ENCODE peak calls at places on chromosomes 13 and 19, in four cellular contexts. One of them, this sample, is unnamed.

GRCh38 chr19:41955521-41955920 is 3.6 kb downstream of the RABAC1 start:
- DNase-seq in GM23338: no peak
- DNase-seq in body of pancreas: no peak
- DNase-seq in tibial artery: no peak
- DNase-seq in this sample: no peak

GRCh38 chr13:22915442-22916082 is 265.2 kb upstream of the SGCG start:
- DNase-seq in tibial artery: peak
- DNase-seq in body of pancreas: no peak
- DNase-seq in GM23338: peak
- DNase-seq in this sample: peak

GRCh38 chr19:29128203-29128602 is 84.7 kb downstream of the UQCRFS1 start:
- DNase-seq in body of pancreas: no peak
- DNase-seq in GM23338: no peak
- DNase-seq in tibial artery: no peak
- DNase-seq in this sample: no peak

GRCh38 chr13:97254809-97255208 is 32.7 kb downstream of the MBNL2 start:
- DNase-seq in GM23338: no peak
- DNase-seq in body of pancreas: no peak
- DNase-seq in tibial artery: no peak
- DNase-seq in this sample: no peak

GRCh38 chr19:33759356-33759755 is 37.3 kb upstream of the KCTD15 start:
- DNase-seq in tibial artery: no peak
- DNase-seq in body of pancreas: no peak
- DNase-seq in GM23338: no peak
- DNase-seq in this sample: no peak

GRCh38 chr13:110415669-110416068 is 108.6 kb downstream of the COL4A2 start:
- DNase-seq in body of pancreas: no peak
- DNase-seq in GM23338: peak
- DNase-seq in tibial artery: no peak
- DNase-seq in this sample: no peak

GRCh38 chr19:6442087-6442688 is 8.6 kb upstream of the SLC25A41 start:
- DNase-seq in tibial artery: no peak
- DNase-seq in body of pancreas: no peak
- DNase-seq in GM23338: no peak
- DNase-seq in this sample: no peak

GRCh38 chr13:96492758-96493157 is 402.9 kb downstream of the HS6ST3 start:
- DNase-seq in tibial artery: no peak
- DNase-seq in GM23338: no peak
- DNase-seq in body of pancreas: peak
- DNase-seq in this sample: no peak

GRCh38 chr19:3959766-3960131 is 11.2 kb downstream of the DAPK3 start:
- DNase-seq in tibial artery: no peak
- DNase-seq in GM23338: no peak
- DNase-seq in body of pancreas: no peak
- DNase-seq in this sample: no peak

GRCh38 chr19:10019246-10019645 is 6.0 kb downstream of the RDH8 start:
- DNase-seq in body of pancreas: no peak
- DNase-seq in GM23338: no peak
- DNase-seq in tibial artery: no peak
- DNase-seq in this sample: no peak

GRCh38 chr13:47904239-47904638 is 96.8 kb downstream of the SUCLA2 start:
- DNase-seq in tibial artery: no peak
- DNase-seq in GM23338: no peak
- DNase-seq in body of pancreas: no peak
- DNase-seq in this sample: no peak

DNA sequence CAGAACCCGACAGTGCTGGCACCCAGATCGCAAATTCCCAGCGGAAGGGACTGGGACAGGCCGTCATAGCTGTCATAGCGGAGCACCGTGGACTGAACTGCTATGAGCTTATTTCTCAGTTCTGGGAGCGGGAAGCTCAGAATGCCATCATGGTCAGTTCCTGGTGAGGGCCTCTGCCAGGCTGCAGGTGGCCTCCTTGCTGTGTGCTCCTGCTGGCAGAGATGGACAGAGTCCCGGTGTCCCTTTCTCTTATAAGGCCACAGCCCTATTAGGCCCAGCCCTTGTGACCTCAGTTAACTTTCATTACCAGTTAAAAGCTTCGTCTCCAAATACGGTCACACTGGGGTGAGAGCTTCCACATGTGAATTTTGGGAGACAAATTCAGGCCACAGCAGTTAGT is 4.6 kb downstream of the ZNF444 start:
- DNase-seq in GM23338: no peak
- DNase-seq in body of pancreas: peak
- DNase-seq in tibial artery: no peak
- DNase-seq in this sample: no peak
- H3K27ac ChIP-seq in GM23338: no peak
- H3K27ac ChIP-seq in body of pancreas: peak
- H3K27ac ChIP-seq in tibial artery: no peak
- H3K27ac ChIP-seq in this sample: no peak

DNA sequence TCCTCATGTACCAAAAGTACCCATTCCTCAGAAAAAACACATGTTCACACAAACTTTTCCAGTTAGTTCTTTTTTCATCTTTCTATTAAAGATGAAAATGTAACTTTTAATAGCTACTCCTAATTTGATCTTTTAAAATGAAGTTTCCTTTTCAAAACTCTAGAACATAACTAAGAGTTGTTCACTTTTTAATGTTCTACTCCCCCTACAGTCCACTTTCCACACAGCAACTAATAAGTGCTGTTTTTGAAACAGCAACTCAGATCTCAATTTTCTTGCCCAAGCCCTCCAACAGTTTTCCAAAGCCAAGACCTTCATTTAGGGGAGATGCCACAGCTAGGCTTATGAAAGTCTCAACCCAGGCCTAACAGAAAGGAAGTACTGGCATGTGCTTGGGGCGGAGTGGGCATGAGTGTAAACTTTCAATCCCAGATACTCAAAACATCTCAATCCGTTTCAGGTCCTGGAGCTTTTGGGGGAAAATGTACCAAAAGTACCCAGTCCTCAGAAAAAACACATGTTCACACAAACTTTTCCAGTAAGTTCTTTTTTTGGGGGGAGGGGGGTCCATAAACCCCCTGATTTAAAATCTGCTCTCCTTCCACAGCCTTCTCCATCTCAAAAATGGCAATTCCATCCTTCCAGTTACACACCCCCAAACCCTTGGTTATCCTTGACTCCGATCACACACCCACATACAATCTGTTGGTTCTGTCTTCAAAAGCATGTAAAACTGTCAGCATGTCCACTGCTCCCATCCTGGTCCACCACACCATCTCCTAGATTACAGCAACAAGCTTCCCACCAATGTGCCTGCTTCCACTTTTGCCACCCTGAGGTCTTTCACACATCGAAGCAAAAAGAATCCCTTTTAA is 2.0 kb downstream of the FBL start:
- DNase-seq in GM23338: peak
- DNase-seq in body of pancreas: no peak
- DNase-seq in tibial artery: no peak
- DNase-seq in this sample: peak
- TF ChIP-seq CTCF in GM23338: peak
- TF ChIP-seq CTCF in body of pancreas: peak
- TF ChIP-seq CTCF in tibial artery: peak
- TF ChIP-seq CTCF in this sample: peak

DNA sequence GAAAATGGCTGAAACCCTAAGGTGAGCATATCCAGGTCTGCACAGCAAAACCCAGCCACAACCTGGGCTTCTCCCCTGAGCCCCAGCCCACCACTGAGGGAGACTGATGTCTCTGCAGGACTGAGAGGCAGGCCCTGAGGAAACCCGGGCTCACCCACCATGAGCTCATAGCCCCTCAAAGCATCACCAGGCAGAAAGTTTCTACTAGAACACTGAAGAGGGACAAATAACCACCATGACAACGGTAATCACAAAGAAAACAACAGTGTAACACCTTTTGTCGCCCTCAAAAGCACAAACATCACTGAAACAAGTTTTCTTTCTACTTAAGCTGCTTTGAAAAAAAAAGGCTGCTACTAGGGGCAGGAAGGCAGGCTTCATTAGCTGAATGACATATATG is 29.8 kb downstream of the TSHZ3 start:
- DNase-seq in GM23338: peak
- DNase-seq in tibial artery: no peak
- DNase-seq in body of pancreas: no peak
- DNase-seq in this sample: no peak
- H3K27ac ChIP-seq in GM23338: peak
- H3K27ac ChIP-seq in tibial artery: no peak
- H3K27ac ChIP-seq in body of pancreas: no peak
- H3K27ac ChIP-seq in this sample: no peak

GRCh38 chr19:7771072-7771471 is 8.0 kb downstream of the CLEC4M start:
- DNase-seq in tibial artery: no peak
- DNase-seq in body of pancreas: no peak
- DNase-seq in GM23338: no peak
- DNase-seq in this sample: no peak

GRCh38 chr19:7772752-7773291 is 9.8 kb downstream of the CLEC4M start:
- DNase-seq in body of pancreas: no peak
- DNase-seq in GM23338: no peak
- DNase-seq in tibial artery: no peak
- DNase-seq in this sample: peak

GRCh38 chr19:7775761-7776160 is 12.7 kb downstream of the CLEC4M start:
- DNase-seq in body of pancreas: no peak
- DNase-seq in GM23338: no peak
- DNase-seq in tibial artery: no peak
- DNase-seq in this sample: no peak

GRCh38 chr19:7778081-7778480 is 15.0 kb downstream of the CLEC4M start:
- DNase-seq in GM23338: no peak
- DNase-seq in body of pancreas: no peak
- DNase-seq in tibial artery: no peak
- DNase-seq in this sample: no peak

DNA sequence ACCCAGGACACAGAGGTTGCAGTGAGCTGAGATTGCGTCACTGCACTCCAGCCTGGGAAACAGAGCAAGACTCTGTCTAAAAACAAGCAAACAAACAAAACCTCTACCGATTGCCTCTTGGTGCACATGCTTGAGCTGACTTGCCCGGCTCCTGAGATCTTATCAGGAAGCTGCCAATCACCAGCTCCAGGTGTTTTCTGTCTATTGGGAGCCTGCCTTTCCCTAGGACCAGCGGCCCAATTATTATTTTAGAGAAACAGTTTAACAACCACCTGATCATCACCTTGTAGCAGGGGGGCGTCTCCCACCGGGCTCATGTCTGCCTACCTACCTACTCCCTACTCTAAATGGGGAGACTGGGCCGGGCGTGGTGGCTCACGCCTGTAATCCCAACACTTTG is 10.8 kb downstream of the CLEC4M start:
- DNase-seq in body of pancreas: no peak
- DNase-seq in tibial artery: no peak
- DNase-seq in GM23338: no peak
- DNase-seq in this sample: no peak
- TF ChIP-seq CTCF in body of pancreas: no peak
- TF ChIP-seq CTCF in tibial artery: no peak
- TF ChIP-seq CTCF in GM23338: no peak
- TF ChIP-seq CTCF in this sample: no peak

GRCh38 chr19:931860-932646 is 6.2 kb downstream of the ARID3A start:
- DNase-seq in body of pancreas: no peak
- DNase-seq in GM23338: no peak
- DNase-seq in tibial artery: no peak
- DNase-seq in this sample: no peak
- H3K27ac ChIP-seq in body of pancreas: peak
- H3K27ac ChIP-seq in GM23338: no peak
- H3K27ac ChIP-seq in tibial artery: no peak
- H3K27ac ChIP-seq in this sample: peak

This sample was measured in cardiac muscle cell.